ENCODE peak calls at places on chromosome 22, in four cellular contexts. C is NCI-H748 treated with DMSO at 0.1 percent for 48 hours, L is Panc1, I is H54. A is an unnamed sample.

GRCh38 chr22:27655582-27656185 is 145.9 kb downstream of the MN1 start:
- DNase-seq in I (no peak), L (no peak), C (no peak), A (no peak)

GRCh38 chr22:49204599-49205214 is 623.0 kb downstream of the BRD1 start:
- DNase-seq in C (no peak), L (no peak), I (no peak), A (no peak)

GRCh38 chr22:41256254-41256897 is 15.6 kb upstream of the CHADL start:
- DNase-seq in I (peak; percentile 61), C (no peak), L (peak; percentile 64), A (no peak)

GRCh38 chr22:50011447-50012200 is 941 bp downstream of the IL17REL start:
- DNase-seq in C (no peak), I (no peak), L (no peak), A (peak; percentile 23)

GRCh38 chr22:49360746-49361145 is 466.9 kb downstream of the BRD1 start:
- DNase-seq in I (no peak), C (no peak), L (no peak), A (no peak)

GRCh38 chr22:35717572-35717971 is at the start of gene APOL5:
- DNase-seq in L (no peak), I (no peak), C (no peak), A (no peak)

GRCh38 chr22:35330258-35330861 is 30.7 kb downstream of the TOM1 start:
- DNase-seq in C (no peak), L (no peak), I (no peak), A (no peak)

GRCh38 chr22:47997612-47998011 is 1235.2 kb downstream of the TBC1D22A start:
- DNase-seq in I (no peak), C (no peak), L (no peak), A (no peak)

GRCh38 chr22:50524664-50525103 is 714 bp downstream of the SCO2 start:
- DNase-seq in C (no peak), L (no peak), I (no peak), A (no peak)

GRCh38 chr22:45688606-45689080 is 17.0 kb downstream of the ATXN10 start:
- DNase-seq in L (no peak), C (no peak), I (no peak), A (no peak)

GRCh38 chr22:47046411-47047065 is 284.1 kb downstream of the TBC1D22A start:
- DNase-seq in L (no peak), C (no peak), I (no peak), A (no peak)

GRCh38 chr22:29053048-29053702 is 8.5 kb downstream of the C22orf31 start:
- DNase-seq in L (no peak), I (no peak), C (no peak), A (no peak)

GRCh38 chr22:26631282-26631681 is 9.5 kb downstream of the CRYBA4 start:
- DNase-seq in L (no peak), I (no peak), C (no peak), A (no peak)

GRCh38 chr22:38936562-38936961 is 20.8 kb upstream of the APOBEC3A start:
- DNase-seq in I (no peak), L (no peak), C (no peak), A (no peak)

GRCh38 chr22:30806391-30806861 is 111.8 kb downstream of the OSBP2 start:
- DNase-seq in L (no peak), C (no peak), I (peak; percentile 44), A (no peak)

GRCh38 chr22:41028841-41029240 is 63.6 kb upstream of the EP300 start:
- DNase-seq in I (peak; percentile 51), C (no peak), L (no peak), A (no peak)

GRCh38 chr22:45058622-45058912 is 48.8 kb upstream of the PHF21B start:
- DNase-seq in L (no peak), I (no peak), C (no peak), A (no peak)

GRCh38 chr22:47374901-47375575 is 612.6 kb downstream of the TBC1D22A start:
- DNase-seq in I (no peak), C (no peak), L (no peak), A (no peak)

GRCh38 chr22:41780714-41781507 is 19.6 kb upstream of the CCDC134 start:
- DNase-seq in C (no peak), L (no peak), I (no peak), A (no peak)

GRCh38 chr22:46269564-46269963 is 1.8 kb downstream of the TTC38 start:
- DNase-seq in I (no peak), L (no peak), C (no peak), A (no peak)

GRCh38 chr22:47921906-47922305 is 1159.5 kb downstream of the TBC1D22A start:
- DNase-seq in I (no peak), C (no peak), L (no peak), A (no peak)

GRCh38 chr22:42068351-42068730 is 2.3 kb downstream of the NAGA start:
- DNase-seq in L (no peak), I (no peak), C (no peak), A (no peak)

GRCh38 chr22:36331306-36331911 is 56.4 kb downstream of the MYH9 start:
- DNase-seq in I (no peak), C (no peak), L (no peak), A (no peak)

GRCh38 chr22:50192825-50193204 is 7.1 kb downstream of the TRABD start:
- DNase-seq in L (no peak), C (no peak), I (no peak), A (no peak)

GRCh38 chr22:42721045-42721434 is 370 bp upstream of the A4GALT start:
- DNase-seq in L (no peak), C (no peak), I (no peak), A (no peak)

GRCh38 chr22:22479116-22479515 is 29.4 kb downstream of the ZNF280B start:
- DNase-seq in C (no peak), L (no peak), I (no peak), A (no peak)

GRCh38 chr22:39290724-39291161 is 28.7 kb downstream of the RPL3 start:
- DNase-seq in L (no peak), C (no peak), I (peak; percentile 69), A (no peak)

GRCh38 chr22:38490475-38490874 is 15.6 kb downstream of the DDX17 start:
- DNase-seq in I (no peak), L (no peak), C (no peak), A (no peak)

GRCh38 chr22:27327981-27328721 is 473.4 kb downstream of the MN1 start:
- DNase-seq in L (no peak), C (no peak), I (no peak), A (no peak)

GRCh38 chr22:45584121-45584570 is 81.5 kb downstream of the FBLN1 start:
- DNase-seq in C (no peak), L (no peak), I (no peak), A (no peak)

GRCh38 chr22:33835196-33835788 is 85.0 kb downstream of the LARGE1 start:
- DNase-seq in L (no peak), I (no peak), C (no peak), A (no peak)

GRCh38 chr22:45446216-45446615 is 32.7 kb downstream of the RIBC2 start:
- DNase-seq in C (no peak), L (no peak), I (no peak), A (no peak)

GRCh38 chr22:22520020-22520656 is at the start of gene ZNF280A:
- DNase-seq in L (no peak), C (no peak), I (peak; percentile 41), A (no peak)